ENCODE peak calls at places on chromosome 11, in eight cellular contexts. One of them, this sample, is unnamed.

GRCh38 chr11:72613977-72614376 is 60.2 kb downstream of the PDE2A start:
- DNase-seq in Peyer's patch: no peak
- DNase-seq in heart right ventricle: peak
- DNase-seq in right lobe of liver: no peak
- DNase-seq in astrocyte of the cerebellum: no peak
- DNase-seq in GM23338: no peak
- DNase-seq in astrocyte of the spinal cord: no peak
- DNase-seq in mammary epithelial cell: no peak
- DNase-seq in this sample: no peak

GRCh38 chr11:13868710-13869403 is 93.7 kb upstream of the SPON1 start:
- DNase-seq in right lobe of liver: no peak
- DNase-seq in GM23338: no peak
- DNase-seq in heart right ventricle: no peak
- DNase-seq in astrocyte of the spinal cord: no peak
- DNase-seq in Peyer's patch: no peak
- DNase-seq in astrocyte of the cerebellum: no peak
- DNase-seq in mammary epithelial cell: peak
- DNase-seq in this sample: no peak

GRCh38 chr11:99135508-99135907 is 114.8 kb downstream of the CNTN5 start:
- DNase-seq in mammary epithelial cell: no peak
- DNase-seq in astrocyte of the cerebellum: no peak
- DNase-seq in Peyer's patch: no peak
- DNase-seq in heart right ventricle: no peak
- DNase-seq in GM23338: no peak
- DNase-seq in right lobe of liver: no peak
- DNase-seq in astrocyte of the spinal cord: no peak
- DNase-seq in this sample: no peak

GRCh38 chr11:22433517-22433916 is 95.3 kb downstream of the SLC17A6 start:
- DNase-seq in astrocyte of the spinal cord: no peak
- DNase-seq in GM23338: no peak
- DNase-seq in right lobe of liver: no peak
- DNase-seq in astrocyte of the cerebellum: no peak
- DNase-seq in mammary epithelial cell: no peak
- DNase-seq in Peyer's patch: no peak
- DNase-seq in heart right ventricle: no peak
- DNase-seq in this sample: no peak

GRCh38 chr11:33802414-33802950 is 28.2 kb upstream of the FBXO3 start:
- DNase-seq in GM23338: peak
- DNase-seq in Peyer's patch: no peak
- DNase-seq in astrocyte of the cerebellum: peak
- DNase-seq in right lobe of liver: no peak
- DNase-seq in mammary epithelial cell: peak
- DNase-seq in heart right ventricle: peak
- DNase-seq in astrocyte of the spinal cord: peak
- DNase-seq in this sample: peak

GRCh38 chr11:30244255-30244654 is 13.4 kb downstream of the FSHB start:
- DNase-seq in astrocyte of the spinal cord: peak
- DNase-seq in Peyer's patch: no peak
- DNase-seq in astrocyte of the cerebellum: peak
- DNase-seq in mammary epithelial cell: peak
- DNase-seq in heart right ventricle: no peak
- DNase-seq in right lobe of liver: no peak
- DNase-seq in GM23338: no peak
- DNase-seq in this sample: peak

GRCh38 chr11:38345286-38345685 is 1747.2 kb upstream of the RAG2 start:
- DNase-seq in heart right ventricle: no peak
- DNase-seq in right lobe of liver: no peak
- DNase-seq in astrocyte of the spinal cord: peak
- DNase-seq in mammary epithelial cell: peak
- DNase-seq in astrocyte of the cerebellum: no peak
- DNase-seq in GM23338: no peak
- DNase-seq in Peyer's patch: no peak
- DNase-seq in this sample: peak

GRCh38 chr11:117299351-117300300 is 8.5 kb downstream of the BACE1-AS start:
- DNase-seq in astrocyte of the cerebellum: no peak
- DNase-seq in GM23338: no peak
- DNase-seq in astrocyte of the spinal cord: no peak
- DNase-seq in Peyer's patch: no peak
- DNase-seq in mammary epithelial cell: no peak
- DNase-seq in right lobe of liver: peak
- DNase-seq in heart right ventricle: no peak
- DNase-seq in this sample: no peak

GRCh38 chr11:100010393-100010792 is 676.7 kb upstream of the ARHGAP42 start:
- DNase-seq in mammary epithelial cell: no peak
- DNase-seq in astrocyte of the cerebellum: no peak
- DNase-seq in astrocyte of the spinal cord: no peak
- DNase-seq in GM23338: peak
- DNase-seq in right lobe of liver: no peak
- DNase-seq in heart right ventricle: no peak
- DNase-seq in Peyer's patch: no peak
- DNase-seq in this sample: no peak

GRCh38 chr11:64358907-64359711 is at the start of gene RPS6KA4:
- DNase-seq in mammary epithelial cell: peak
- DNase-seq in astrocyte of the cerebellum: no peak
- DNase-seq in astrocyte of the spinal cord: peak
- DNase-seq in GM23338: peak
- DNase-seq in right lobe of liver: peak
- DNase-seq in heart right ventricle: peak
- DNase-seq in Peyer's patch: peak
- DNase-seq in this sample: peak

GRCh38 chr11:11073996-11074395 is 216.1 kb upstream of the ZBED5 start:
- DNase-seq in right lobe of liver: no peak
- DNase-seq in astrocyte of the spinal cord: no peak
- DNase-seq in astrocyte of the cerebellum: no peak
- DNase-seq in mammary epithelial cell: peak
- DNase-seq in Peyer's patch: no peak
- DNase-seq in GM23338: no peak
- DNase-seq in heart right ventricle: no peak
- DNase-seq in this sample: no peak

GRCh38 chr11:121881806-121882205 is 234.2 kb downstream of the BLID start:
- DNase-seq in astrocyte of the spinal cord: peak
- DNase-seq in Peyer's patch: no peak
- DNase-seq in heart right ventricle: no peak
- DNase-seq in GM23338: no peak
- DNase-seq in mammary epithelial cell: peak
- DNase-seq in right lobe of liver: no peak
- DNase-seq in astrocyte of the cerebellum: no peak
- DNase-seq in this sample: peak

GRCh38 chr11:118343981-118344521 is at the start of gene CD3G:
- DNase-seq in GM23338: no peak
- DNase-seq in astrocyte of the cerebellum: no peak
- DNase-seq in astrocyte of the spinal cord: no peak
- DNase-seq in mammary epithelial cell: no peak
- DNase-seq in Peyer's patch: no peak
- DNase-seq in heart right ventricle: no peak
- DNase-seq in right lobe of liver: no peak
- DNase-seq in this sample: no peak

DNA sequence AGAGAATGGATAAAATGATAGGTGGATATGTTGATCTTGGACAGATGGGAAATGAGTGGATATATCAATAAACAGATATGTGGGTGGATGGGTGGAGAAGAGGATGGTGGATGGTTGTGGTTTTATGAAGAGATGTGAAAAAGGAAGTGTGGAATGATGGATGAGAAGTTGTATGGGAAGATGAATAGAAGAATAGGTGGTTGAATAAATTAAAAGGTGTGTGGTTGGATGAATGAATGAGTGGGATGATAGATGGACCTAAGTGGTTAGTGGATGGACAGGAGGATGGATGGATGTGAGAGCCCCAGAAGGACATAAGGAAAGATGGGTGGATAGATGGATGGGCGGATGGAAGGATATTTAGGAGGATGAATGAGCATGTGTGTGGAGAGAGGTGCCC is 913 bp upstream of the CD44 start:
- DNase-seq in astrocyte of the spinal cord: no peak
- DNase-seq in GM23338: no peak
- DNase-seq in astrocyte of the cerebellum: no peak
- DNase-seq in Peyer's patch: no peak
- DNase-seq in right lobe of liver: no peak
- DNase-seq in heart right ventricle: no peak
- DNase-seq in mammary epithelial cell: no peak
- DNase-seq in this sample: no peak
- H3K4me3 ChIP-seq in astrocyte of the spinal cord: no peak
- H3K4me3 ChIP-seq in GM23338: peak
- H3K4me3 ChIP-seq in astrocyte of the cerebellum: peak
- H3K4me3 ChIP-seq in Peyer's patch: no peak
- H3K4me3 ChIP-seq in right lobe of liver: no peak
- H3K4me3 ChIP-seq in heart right ventricle: no peak
- H3K4me3 ChIP-seq in mammary epithelial cell: no peak
- H3K4me3 ChIP-seq in this sample: peak

GRCh38 chr11:101862410-101863233 is 52.2 kb upstream of the CEP126 start:
- DNase-seq in astrocyte of the spinal cord: peak
- DNase-seq in heart right ventricle: no peak
- DNase-seq in Peyer's patch: no peak
- DNase-seq in astrocyte of the cerebellum: peak
- DNase-seq in GM23338: peak
- DNase-seq in right lobe of liver: no peak
- DNase-seq in mammary epithelial cell: peak
- DNase-seq in this sample: peak
- TF ChIP-seq CTCF in astrocyte of the spinal cord: peak
- TF ChIP-seq CTCF in heart right ventricle: peak
- TF ChIP-seq CTCF in Peyer's patch: peak
- TF ChIP-seq CTCF in astrocyte of the cerebellum: peak
- TF ChIP-seq CTCF in GM23338: peak
- TF ChIP-seq CTCF in right lobe of liver: peak
- TF ChIP-seq CTCF in mammary epithelial cell: peak
- TF ChIP-seq CTCF in this sample: peak

GRCh38 chr11:70020336-70021214 is 57.5 kb upstream of the ANO1 start:
- DNase-seq in astrocyte of the cerebellum: no peak
- DNase-seq in right lobe of liver: peak
- DNase-seq in astrocyte of the spinal cord: peak
- DNase-seq in mammary epithelial cell: no peak
- DNase-seq in Peyer's patch: peak
- DNase-seq in GM23338: no peak
- DNase-seq in heart right ventricle: no peak
- DNase-seq in this sample: no peak

GRCh38 chr11:70014291-70014690 is 63.8 kb upstream of the ANO1 start:
- DNase-seq in right lobe of liver: peak
- DNase-seq in GM23338: no peak
- DNase-seq in astrocyte of the cerebellum: no peak
- DNase-seq in Peyer's patch: peak
- DNase-seq in heart right ventricle: no peak
- DNase-seq in mammary epithelial cell: no peak
- DNase-seq in astrocyte of the spinal cord: no peak
- DNase-seq in this sample: no peak

GRCh38 chr11:70018816-70019215 is 59.3 kb upstream of the ANO1 start:
- DNase-seq in Peyer's patch: no peak
- DNase-seq in astrocyte of the spinal cord: no peak
- DNase-seq in heart right ventricle: no peak
- DNase-seq in GM23338: no peak
- DNase-seq in mammary epithelial cell: no peak
- DNase-seq in astrocyte of the cerebellum: no peak
- DNase-seq in right lobe of liver: peak
- DNase-seq in this sample: no peak

GRCh38 chr11:70019576-70020011 is 58.5 kb upstream of the ANO1 start:
- DNase-seq in astrocyte of the cerebellum: no peak
- DNase-seq in right lobe of liver: peak
- DNase-seq in GM23338: no peak
- DNase-seq in astrocyte of the spinal cord: no peak
- DNase-seq in heart right ventricle: no peak
- DNase-seq in Peyer's patch: no peak
- DNase-seq in mammary epithelial cell: peak
- DNase-seq in this sample: no peak

GRCh38 chr11:70016666-70017347 is 61.3 kb upstream of the ANO1 start:
- DNase-seq in heart right ventricle: no peak
- DNase-seq in mammary epithelial cell: peak
- DNase-seq in astrocyte of the cerebellum: peak
- DNase-seq in GM23338: no peak
- DNase-seq in right lobe of liver: peak
- DNase-seq in astrocyte of the spinal cord: peak
- DNase-seq in Peyer's patch: peak
- DNase-seq in this sample: peak
- H3K4me3 ChIP-seq in heart right ventricle: no peak
- H3K4me3 ChIP-seq in mammary epithelial cell: no peak
- H3K4me3 ChIP-seq in astrocyte of the cerebellum: no peak
- H3K4me3 ChIP-seq in GM23338: no peak
- H3K4me3 ChIP-seq in right lobe of liver: no peak
- H3K4me3 ChIP-seq in astrocyte of the spinal cord: no peak
- H3K4me3 ChIP-seq in Peyer's patch: no peak
- H3K4me3 ChIP-seq in this sample: no peak

DNA sequence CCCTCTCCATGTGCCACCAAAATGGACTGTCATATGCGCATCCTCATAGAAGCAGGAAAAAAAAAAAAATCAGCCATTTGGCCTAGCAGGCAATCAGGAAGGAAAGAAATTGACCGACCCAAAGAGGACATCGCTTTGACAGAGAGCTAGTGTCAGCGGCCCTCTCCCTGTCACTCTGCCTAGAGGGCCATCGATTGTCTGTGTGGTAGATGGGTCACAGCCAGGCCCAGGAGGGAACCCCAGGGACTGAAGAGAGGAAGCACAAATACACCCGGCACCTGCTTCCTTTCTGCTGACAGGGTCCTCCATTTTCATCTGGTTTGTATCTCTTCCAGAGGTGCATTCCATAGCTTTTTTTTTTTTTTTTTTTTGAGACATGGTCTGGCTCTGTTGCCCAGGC is 21.8 kb downstream of the VPS37C start:
- DNase-seq in right lobe of liver: peak
- DNase-seq in mammary epithelial cell: no peak
- DNase-seq in GM23338: no peak
- DNase-seq in astrocyte of the cerebellum: no peak
- DNase-seq in heart right ventricle: no peak
- DNase-seq in Peyer's patch: no peak
- DNase-seq in astrocyte of the spinal cord: no peak
- DNase-seq in this sample: no peak
- TF ChIP-seq CTCF in right lobe of liver: no peak
- TF ChIP-seq CTCF in mammary epithelial cell: no peak
- TF ChIP-seq CTCF in GM23338: no peak
- TF ChIP-seq CTCF in astrocyte of the cerebellum: no peak
- TF ChIP-seq CTCF in heart right ventricle: no peak
- TF ChIP-seq CTCF in Peyer's patch: no peak
- TF ChIP-seq CTCF in astrocyte of the spinal cord: no peak
- TF ChIP-seq CTCF in this sample: no peak

DNA sequence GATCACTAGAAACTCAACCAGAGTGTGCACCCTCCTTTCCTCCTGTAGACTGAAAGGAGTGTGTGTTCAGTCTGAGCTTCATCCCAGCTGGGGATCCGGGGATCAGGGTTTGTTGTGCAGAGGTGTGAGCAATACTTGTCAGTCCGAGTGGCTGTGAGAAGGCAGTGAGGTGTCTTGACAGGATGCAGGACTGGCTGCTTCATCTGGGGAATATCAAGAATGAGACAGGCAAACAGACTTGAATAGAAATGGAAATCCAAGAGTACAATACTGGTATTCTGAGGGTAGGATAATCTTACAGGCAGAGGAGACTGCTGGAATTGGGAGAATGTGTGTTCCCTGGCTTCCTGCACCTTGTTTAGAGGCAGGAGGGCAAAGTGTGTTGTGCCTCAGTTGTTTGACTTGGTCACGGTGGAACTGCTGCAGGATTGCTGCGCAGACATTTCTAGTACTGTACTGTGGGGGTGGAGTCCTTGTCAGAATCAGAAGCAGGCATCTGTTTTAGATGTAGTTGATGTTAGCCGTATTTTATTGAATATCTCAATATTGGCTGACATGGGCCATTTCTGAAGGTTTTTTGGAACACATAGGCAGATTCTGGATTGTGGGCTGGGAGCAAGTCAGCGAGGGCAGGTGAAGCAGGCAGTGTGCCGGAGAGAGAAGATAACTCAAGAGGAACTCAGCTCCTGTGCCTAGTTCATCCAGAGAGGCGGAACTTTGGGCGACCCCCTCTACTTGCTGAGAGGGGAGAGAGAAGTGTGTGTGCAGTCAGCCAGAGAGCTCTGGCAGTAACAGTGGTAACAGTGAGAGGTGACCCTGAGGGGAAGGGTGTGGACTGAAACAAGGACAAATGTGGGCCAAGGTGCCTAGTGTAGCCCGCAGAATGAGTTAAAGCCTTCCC is 27.1 kb upstream of the GRK2 start:
- DNase-seq in astrocyte of the cerebellum: no peak
- DNase-seq in heart right ventricle: no peak
- DNase-seq in mammary epithelial cell: peak
- DNase-seq in right lobe of liver: no peak
- DNase-seq in GM23338: no peak
- DNase-seq in astrocyte of the spinal cord: no peak
- DNase-seq in Peyer's patch: no peak
- DNase-seq in this sample: peak
- H3K4me3 ChIP-seq in astrocyte of the cerebellum: peak
- H3K4me3 ChIP-seq in heart right ventricle: peak
- H3K4me3 ChIP-seq in mammary epithelial cell: peak
- H3K4me3 ChIP-seq in right lobe of liver: no peak
- H3K4me3 ChIP-seq in GM23338: peak
- H3K4me3 ChIP-seq in astrocyte of the spinal cord: peak
- H3K4me3 ChIP-seq in Peyer's patch: no peak
- H3K4me3 ChIP-seq in this sample: peak